ENCODE peak calls at places on chromosomes 12 and 14, in nine cellular contexts. One of them, this sample, is unnamed.

GRCh38 chr12:111413442-111414086 is 7.8 kb downstream of the SH2B3 start:
- DNase-seq in stimulated activated CD4-positive, alpha-beta T cell treated with anti-CD3 and anti-CD28 coated beads, Interleukin-15, amount 100 ng/mL, for 24 hours: no peak
- DNase-seq in left lung: no peak
- DNase-seq in islet precursor cell: no peak
- DNase-seq in ELR: peak
- DNase-seq in ACHN: peak
- DNase-seq in small intestine: peak
- DNase-seq in HEK293T: no peak
- DNase-seq in substantia nigra: no peak
- DNase-seq in this sample: peak

GRCh38 chr12:104752883-104753282 is 205.2 kb downstream of the SLC41A2 start:
- DNase-seq in stimulated activated CD4-positive, alpha-beta T cell treated with anti-CD3 and anti-CD28 coated beads, Interleukin-15, amount 100 ng/mL, for 24 hours: no peak
- DNase-seq in left lung: no peak
- DNase-seq in islet precursor cell: peak
- DNase-seq in ELR: no peak
- DNase-seq in ACHN: no peak
- DNase-seq in small intestine: no peak
- DNase-seq in HEK293T: no peak
- DNase-seq in substantia nigra: no peak
- DNase-seq in this sample: no peak

GRCh38 chr14:50920482-50921225 is 23.6 kb downstream of the PYGL start:
- DNase-seq in stimulated activated CD4-positive, alpha-beta T cell treated with anti-CD3 and anti-CD28 coated beads, Interleukin-15, amount 100 ng/mL, for 24 hours: no peak
- DNase-seq in left lung: no peak
- DNase-seq in islet precursor cell: peak
- DNase-seq in ELR: peak
- DNase-seq in ACHN: peak
- DNase-seq in small intestine: no peak
- DNase-seq in HEK293T: no peak
- DNase-seq in substantia nigra: no peak
- DNase-seq in this sample: no peak

GRCh38 chr12:25800101-25800500 is 158.4 kb upstream of the RASSF8 start:
- DNase-seq in stimulated activated CD4-positive, alpha-beta T cell treated with anti-CD3 and anti-CD28 coated beads, Interleukin-15, amount 100 ng/mL, for 24 hours: no peak
- DNase-seq in left lung: no peak
- DNase-seq in islet precursor cell: no peak
- DNase-seq in ELR: no peak
- DNase-seq in ACHN: no peak
- DNase-seq in small intestine: no peak
- DNase-seq in HEK293T: no peak
- DNase-seq in substantia nigra: no peak
- DNase-seq in this sample: no peak

GRCh38 chr12:94059394-94060368 is 88.7 kb upstream of the PLXNC1 start:
- DNase-seq in stimulated activated CD4-positive, alpha-beta T cell treated with anti-CD3 and anti-CD28 coated beads, Interleukin-15, amount 100 ng/mL, for 24 hours: no peak
- DNase-seq in left lung: no peak
- DNase-seq in islet precursor cell: no peak
- DNase-seq in ELR: no peak
- DNase-seq in ACHN: no peak
- DNase-seq in small intestine: no peak
- DNase-seq in HEK293T: no peak
- DNase-seq in substantia nigra: no peak
- DNase-seq in this sample: no peak

GRCh38 chr12:1517007-1517406 is 77.4 kb downstream of the FBXL14 start:
- DNase-seq in stimulated activated CD4-positive, alpha-beta T cell treated with anti-CD3 and anti-CD28 coated beads, Interleukin-15, amount 100 ng/mL, for 24 hours: no peak
- DNase-seq in left lung: no peak
- DNase-seq in islet precursor cell: peak
- DNase-seq in ELR: peak
- DNase-seq in ACHN: no peak
- DNase-seq in small intestine: no peak
- DNase-seq in HEK293T: peak
- DNase-seq in substantia nigra: no peak
- DNase-seq in this sample: no peak

GRCh38 chr12:58588771-58589170 is 331.5 kb downstream of the LRIG3 start:
- DNase-seq in stimulated activated CD4-positive, alpha-beta T cell treated with anti-CD3 and anti-CD28 coated beads, Interleukin-15, amount 100 ng/mL, for 24 hours: no peak
- DNase-seq in left lung: no peak
- DNase-seq in islet precursor cell: no peak
- DNase-seq in ELR: peak
- DNase-seq in ACHN: no peak
- DNase-seq in small intestine: no peak
- DNase-seq in HEK293T: no peak
- DNase-seq in substantia nigra: no peak
- DNase-seq in this sample: no peak

GRCh38 chr14:103711516-103712431 is 3.5 kb downstream of the XRCC3 start:
- DNase-seq in stimulated activated CD4-positive, alpha-beta T cell treated with anti-CD3 and anti-CD28 coated beads, Interleukin-15, amount 100 ng/mL, for 24 hours: no peak
- DNase-seq in left lung: no peak
- DNase-seq in islet precursor cell: no peak
- DNase-seq in ELR: no peak
- DNase-seq in ACHN: no peak
- DNase-seq in small intestine: peak
- DNase-seq in HEK293T: no peak
- DNase-seq in substantia nigra: peak
- DNase-seq in this sample: peak

GRCh38 chr12:38639625-38640024 is 265.8 kb downstream of the CPNE8 start:
- DNase-seq in stimulated activated CD4-positive, alpha-beta T cell treated with anti-CD3 and anti-CD28 coated beads, Interleukin-15, amount 100 ng/mL, for 24 hours: no peak
- DNase-seq in left lung: no peak
- DNase-seq in islet precursor cell: peak
- DNase-seq in ELR: no peak
- DNase-seq in ACHN: no peak
- DNase-seq in small intestine: no peak
- DNase-seq in HEK293T: no peak
- DNase-seq in substantia nigra: no peak
- DNase-seq in this sample: no peak

GRCh38 chr12:65720739-65721138 is 103.5 kb upstream of the HMGA2 start:
- DNase-seq in stimulated activated CD4-positive, alpha-beta T cell treated with anti-CD3 and anti-CD28 coated beads, Interleukin-15, amount 100 ng/mL, for 24 hours: no peak
- DNase-seq in left lung: no peak
- DNase-seq in islet precursor cell: no peak
- DNase-seq in ELR: peak
- DNase-seq in ACHN: peak
- DNase-seq in small intestine: no peak
- DNase-seq in HEK293T: no peak
- DNase-seq in substantia nigra: no peak
- DNase-seq in this sample: no peak

GRCh38 chr14:95466506-95466905 is 49.9 kb downstream of the SYNE3 start:
- DNase-seq in stimulated activated CD4-positive, alpha-beta T cell treated with anti-CD3 and anti-CD28 coated beads, Interleukin-15, amount 100 ng/mL, for 24 hours: no peak
- DNase-seq in left lung: no peak
- DNase-seq in islet precursor cell: no peak
- DNase-seq in ELR: no peak
- DNase-seq in ACHN: no peak
- DNase-seq in small intestine: no peak
- DNase-seq in HEK293T: no peak
- DNase-seq in substantia nigra: no peak
- DNase-seq in this sample: no peak

GRCh38 chr12:130742112-130742511 is 26.0 kb upstream of the RIMBP2 start:
- DNase-seq in stimulated activated CD4-positive, alpha-beta T cell treated with anti-CD3 and anti-CD28 coated beads, Interleukin-15, amount 100 ng/mL, for 24 hours: no peak
- DNase-seq in left lung: no peak
- DNase-seq in islet precursor cell: no peak
- DNase-seq in ELR: no peak
- DNase-seq in ACHN: no peak
- DNase-seq in small intestine: no peak
- DNase-seq in HEK293T: no peak
- DNase-seq in substantia nigra: no peak
- DNase-seq in this sample: no peak

GRCh38 chr12:102300824-102301461 is 103.3 kb upstream of the PMCH start:
- DNase-seq in stimulated activated CD4-positive, alpha-beta T cell treated with anti-CD3 and anti-CD28 coated beads, Interleukin-15, amount 100 ng/mL, for 24 hours: peak
- DNase-seq in left lung: no peak
- DNase-seq in islet precursor cell: peak
- DNase-seq in ELR: peak
- DNase-seq in ACHN: peak
- DNase-seq in small intestine: peak
- DNase-seq in HEK293T: peak
- DNase-seq in substantia nigra: no peak
- DNase-seq in this sample: no peak

GRCh38 chr12:103930787-103931536 is 752 bp downstream of the HSP90B1 start:
- DNase-seq in stimulated activated CD4-positive, alpha-beta T cell treated with anti-CD3 and anti-CD28 coated beads, Interleukin-15, amount 100 ng/mL, for 24 hours: peak
- DNase-seq in left lung: peak
- DNase-seq in islet precursor cell: peak
- DNase-seq in ELR: peak
- DNase-seq in ACHN: peak
- DNase-seq in small intestine: peak
- DNase-seq in HEK293T: peak
- DNase-seq in substantia nigra: no peak
- DNase-seq in this sample: peak

GRCh38 chr12:83827860-83828259 is 1084.7 kb downstream of the SLC6A15 start:
- DNase-seq in stimulated activated CD4-positive, alpha-beta T cell treated with anti-CD3 and anti-CD28 coated beads, Interleukin-15, amount 100 ng/mL, for 24 hours: no peak
- DNase-seq in left lung: no peak
- DNase-seq in islet precursor cell: peak
- DNase-seq in ELR: no peak
- DNase-seq in ACHN: peak
- DNase-seq in small intestine: no peak
- DNase-seq in HEK293T: no peak
- DNase-seq in substantia nigra: no peak
- DNase-seq in this sample: no peak

GRCh38 chr12:123599721-123600120 is 2.2 kb upstream of the DDX55 start:
- DNase-seq in stimulated activated CD4-positive, alpha-beta T cell treated with anti-CD3 and anti-CD28 coated beads, Interleukin-15, amount 100 ng/mL, for 24 hours: no peak
- DNase-seq in left lung: no peak
- DNase-seq in islet precursor cell: no peak
- DNase-seq in ELR: no peak
- DNase-seq in ACHN: no peak
- DNase-seq in small intestine: no peak
- DNase-seq in HEK293T: no peak
- DNase-seq in substantia nigra: no peak
- DNase-seq in this sample: no peak